ENCODE peak calls at places on chromosome 20, in four cellular contexts. B is AG09309, P is neural progenitor cell, Q is NCI-H1436. W is an unnamed sample.

GRCh38 chr20:57738484-57738883 is 28.7 kb upstream of the PMEPA1 start:
- DNase-seq in Q (no peak), B (no peak), P (no peak), W (no peak)

GRCh38 chr20:18672826-18673225 is 85.0 kb downstream of the DTD1 start:
- DNase-seq in B (no peak), P (no peak), Q (peak; percentile 35), W (no peak)

GRCh38 chr20:57616143-57616951 is 3.9 kb downstream of the ZBP1 start:
- DNase-seq in B (no peak), P (no peak), Q (no peak), W (no peak)

GRCh38 chr20:25055711-25056492 is 2.0 kb downstream of the ACSS1 start:
- DNase-seq in B (no peak), P (no peak), Q (no peak), W (peak; percentile 50)

GRCh38 chr20:32582659-32583580 is 2.2 kb downstream of the NOL4L start:
- DNase-seq in P (peak; percentile 85), B (no peak), Q (no peak), W (no peak)

GRCh38 chr20:58855506-58856314 is 3.2 kb downstream of the GNAS start:
- DNase-seq in Q (no peak), B (no peak), P (no peak), W (no peak)

GRCh38 chr20:50460115-50460607 is 50.0 kb upstream of the PTPN1 start:
- DNase-seq in B (no peak), Q (no peak), P (no peak), W (no peak)

GRCh38 chr20:16713056-16713455 is 16.8 kb upstream of the SNRPB2 start:
- DNase-seq in P (no peak), Q (no peak), B (no peak), W (no peak)

GRCh38 chr20:43942661-43943285 is 28.1 kb downstream of the TOX2 start:
- DNase-seq in B (peak; percentile 42), P (no peak), Q (no peak), W (no peak)

GRCh38 chr20:49887251-49887827 is 28.0 kb downstream of the SPATA2 start:
- DNase-seq in B (no peak), Q (no peak), P (no peak), W (no peak)

GRCh38 chr20:47727170-47727880 is 58.0 kb downstream of the SULF2 start:
- DNase-seq in B (no peak), P (no peak), Q (no peak), W (no peak)

GRCh38 chr20:25061821-25062530 is 4.0 kb upstream of the ACSS1 start:
- DNase-seq in B (no peak), P (no peak), Q (no peak), W (peak; percentile 51)

GRCh38 chr20:46512943-46513844 is at the start of gene ZNF334:
- DNase-seq in P (peak; percentile 85), B (no peak), Q (peak; percentile 57), W (no peak)

GRCh38 chr20:38112249-38112942 is 52.7 kb downstream of the TGM2 start:
- DNase-seq in B (no peak), Q (no peak), P (no peak), W (no peak)

GRCh38 chr20:62376112-62377063 is 9.3 kb upstream of the LAMA5 start:
- DNase-seq in B (no peak), P (peak; percentile 96), Q (no peak), W (no peak)

GRCh38 chr20:36856691-36857635 is 19.0 kb upstream of the TLDC2 start:
- DNase-seq in Q (no peak), B (no peak), P (no peak), W (no peak)

GRCh38 chr20:45301824-45302251 is 4.8 kb upstream of the RBPJL start:
- DNase-seq in B (no peak), Q (no peak), P (no peak), W (no peak)

GRCh38 chr20:43681468-43681942 is 14.6 kb downstream of the MYBL2 start:
- DNase-seq in Q (peak; percentile 19), B (no peak), P (peak; percentile 69), W (no peak)

GRCh38 chr20:48846516-48847492 is 19.0 kb upstream of the PREX1 start:
- DNase-seq in B (no peak), P (peak; percentile 54), Q (no peak), W (no peak)

GRCh38 chr20:46621492-46621891 is 29.8 kb downstream of the SLC13A3 start:
- DNase-seq in P (no peak), Q (no peak), B (peak; percentile 27), W (no peak)

GRCh38 chr20:1860446-1860845 is 34.8 kb upstream of the SIRPA start:
- DNase-seq in P (peak; percentile 32), B (peak; percentile 24), Q (no peak), W (no peak)

GRCh38 chr20:20364747-20365558 is 3.0 kb upstream of the INSM1 start:
- DNase-seq in Q (peak; percentile 52), B (no peak), P (peak; percentile 32), W (no peak)

GRCh38 chr20:54692168-54692887 is 216.9 kb downstream of the DOK5 start:
- DNase-seq in B (no peak), P (no peak), Q (no peak), W (no peak)

GRCh38 chr20:43744966-43745733 is 18.3 kb upstream of the GTSF1L start:
- DNase-seq in B (no peak), P (peak; percentile 36), Q (peak; percentile 9), W (no peak)

GRCh38 chr20:24989162-24989561 is 3.4 kb downstream of the APMAP start:
- DNase-seq in Q (no peak), B (no peak), P (no peak), W (peak; percentile 27)

GRCh38 chr20:38563802-38564431 is 17.1 kb upstream of the ADIG start:
- DNase-seq in Q (no peak), P (no peak), B (no peak), W (no peak)

GRCh38 chr20:56893206-56893605 is 264.1 kb downstream of the TFAP2C start:
- DNase-seq in P (peak; percentile 47), B (no peak), Q (no peak), W (no peak)

GRCh38 chr20:17612975-17613327 is 43.1 kb downstream of the DSTN start:
- DNase-seq in P (no peak), Q (no peak), B (no peak), W (no peak)

GRCh38 chr20:40810336-40810735 is 121.3 kb upstream of the MAFB start:
- DNase-seq in Q (no peak), B (no peak), P (no peak), W (no peak)

GRCh38 chr20:14069796-14070195 is 74.5 kb downstream of the MACROD2 start:
- DNase-seq in Q (no peak), B (no peak), P (no peak), W (no peak)

GRCh38 chr20:57175397-57176010 is 90.9 kb downstream of the BMP7 start:
- DNase-seq in B (no peak), Q (no peak), P (no peak), W (no peak)

GRCh38 chr20:62751551-62752150 is 43.0 kb downstream of the NTSR1 start:
- DNase-seq in P (no peak), Q (no peak), B (no peak), W (no peak)

GRCh38 chr20:10644458-10645204 is 29.2 kb downstream of the JAG1 start:
- DNase-seq in Q (no peak), B (no peak), P (no peak), W (peak; percentile 52)

GRCh38 chr20:60365882-60366281 is 407.7 kb downstream of the CDH26 start:
- DNase-seq in B (no peak), P (no peak), Q (peak; percentile 75), W (no peak)

GRCh38 chr20:46582648-46583047 is 32.2 kb upstream of the OCSTAMP start:
- DNase-seq in Q (no peak), P (no peak), B (no peak), W (no peak)

GRCh38 chr20:49306903-49307336 is 29.1 kb upstream of the ZNFX1 start:
- DNase-seq in P (no peak), B (no peak), Q (no peak), W (no peak)

GRCh38 chr20:33377366-33377765 is 24.0 kb downstream of the CDK5RAP1 start:
- DNase-seq in P (no peak), B (no peak), Q (no peak), W (no peak)